ENCODE peak calls at places on chromosomes 7 and 10, in ten cellular contexts. One of them, this sample, is unnamed.

GRCh38 chr7:107660381-107661080 is at the start of gene SLC26A4:
- DNase-seq in neural progenitor cell: peak
- DNase-seq in MM.1S: no peak
- DNase-seq in neuronal stem cell: peak
- DNase-seq in hepatocyte: peak
- DNase-seq in fibroblast of lung: no peak
- DNase-seq in GM23248: peak
- DNase-seq in SK-N-SH: peak
- DNase-seq in astrocyte: no peak
- DNase-seq in GM23338: peak
- DNase-seq in this sample: no peak

GRCh38 chr7:121714559-121715303 is 158.2 kb upstream of the PTPRZ1 start:
- DNase-seq in fibroblast of lung: no peak
- DNase-seq in hepatocyte: peak
- DNase-seq in GM23248: no peak
- DNase-seq in SK-N-SH: no peak
- DNase-seq in GM23338: peak
- DNase-seq in astrocyte: no peak
- DNase-seq in neural progenitor cell: peak
- DNase-seq in neuronal stem cell: no peak
- DNase-seq in MM.1S: no peak
- DNase-seq in this sample: no peak

GRCh38 chr7:127937066-127937680 is 94.1 kb downstream of the LRRC4 start:
- DNase-seq in astrocyte: no peak
- DNase-seq in GM23248: no peak
- DNase-seq in fibroblast of lung: no peak
- DNase-seq in SK-N-SH: no peak
- DNase-seq in neuronal stem cell: no peak
- DNase-seq in neural progenitor cell: no peak
- DNase-seq in GM23338: peak
- DNase-seq in MM.1S: no peak
- DNase-seq in hepatocyte: no peak
- DNase-seq in this sample: no peak

GRCh38 chr7:138889982-138890381 is 91.2 kb downstream of the KIAA1549 start:
- DNase-seq in MM.1S: no peak
- DNase-seq in GM23248: no peak
- DNase-seq in astrocyte: no peak
- DNase-seq in neural progenitor cell: no peak
- DNase-seq in neuronal stem cell: no peak
- DNase-seq in hepatocyte: no peak
- DNase-seq in SK-N-SH: no peak
- DNase-seq in fibroblast of lung: no peak
- DNase-seq in GM23338: no peak
- DNase-seq in this sample: no peak

GRCh38 chr10:124012991-124013390 is 80.4 kb downstream of the CHST15 start:
- DNase-seq in GM23338: no peak
- DNase-seq in fibroblast of lung: no peak
- DNase-seq in astrocyte: no peak
- DNase-seq in SK-N-SH: no peak
- DNase-seq in neural progenitor cell: no peak
- DNase-seq in MM.1S: no peak
- DNase-seq in neuronal stem cell: no peak
- DNase-seq in GM23248: no peak
- DNase-seq in hepatocyte: no peak
- DNase-seq in this sample: no peak

GRCh38 chr7:107150375-107151073 is 18.3 kb upstream of the HBP1 start:
- DNase-seq in hepatocyte: peak
- DNase-seq in astrocyte: peak
- DNase-seq in neural progenitor cell: peak
- DNase-seq in fibroblast of lung: peak
- DNase-seq in SK-N-SH: peak
- DNase-seq in neuronal stem cell: peak
- DNase-seq in GM23248: peak
- DNase-seq in MM.1S: peak
- DNase-seq in GM23338: peak
- DNase-seq in this sample: peak

GRCh38 chr7:16492513-16493062 is 27.1 kb upstream of the SOSTDC1 start:
- DNase-seq in astrocyte: peak
- DNase-seq in neuronal stem cell: no peak
- DNase-seq in GM23248: no peak
- DNase-seq in MM.1S: no peak
- DNase-seq in SK-N-SH: no peak
- DNase-seq in fibroblast of lung: peak
- DNase-seq in neural progenitor cell: no peak
- DNase-seq in GM23338: no peak
- DNase-seq in hepatocyte: peak
- DNase-seq in this sample: no peak

GRCh38 chr10:84098667-84099066 is 40.6 kb upstream of the GHITM start:
- DNase-seq in GM23248: no peak
- DNase-seq in neuronal stem cell: no peak
- DNase-seq in neural progenitor cell: no peak
- DNase-seq in fibroblast of lung: no peak
- DNase-seq in SK-N-SH: no peak
- DNase-seq in GM23338: no peak
- DNase-seq in hepatocyte: no peak
- DNase-seq in MM.1S: no peak
- DNase-seq in astrocyte: no peak
- DNase-seq in this sample: no peak

GRCh38 chr10:33252794-33253203 is 81.7 kb downstream of the NRP1 start:
- DNase-seq in hepatocyte: no peak
- DNase-seq in GM23338: no peak
- DNase-seq in fibroblast of lung: peak
- DNase-seq in neuronal stem cell: no peak
- DNase-seq in SK-N-SH: no peak
- DNase-seq in neural progenitor cell: no peak
- DNase-seq in GM23248: peak
- DNase-seq in astrocyte: peak
- DNase-seq in MM.1S: no peak
- DNase-seq in this sample: no peak
- H3K4me2 ChIP-seq in hepatocyte: no peak
- H3K4me2 ChIP-seq in GM23338: no peak
- H3K4me2 ChIP-seq in fibroblast of lung: no peak
- H3K4me2 ChIP-seq in neuronal stem cell: no peak
- H3K4me2 ChIP-seq in SK-N-SH: peak
- H3K4me2 ChIP-seq in neural progenitor cell: no peak
- H3K4me2 ChIP-seq in GM23248: peak
- H3K4me2 ChIP-seq in astrocyte: peak
- H3K4me2 ChIP-seq in MM.1S: no peak
- H3K4me2 ChIP-seq in this sample: no peak

GRCh38 chr7:45107356-45107755 is 4.1 kb downstream of the TBRG4 start:
- DNase-seq in fibroblast of lung: no peak
- DNase-seq in MM.1S: no peak
- DNase-seq in GM23338: no peak
- DNase-seq in neural progenitor cell: no peak
- DNase-seq in GM23248: no peak
- DNase-seq in hepatocyte: no peak
- DNase-seq in astrocyte: no peak
- DNase-seq in SK-N-SH: no peak
- DNase-seq in neuronal stem cell: no peak
- DNase-seq in this sample: no peak

GRCh38 chr7:45103958-45104843 is 7.3 kb downstream of the TBRG4 start:
- DNase-seq in neuronal stem cell: no peak
- DNase-seq in astrocyte: no peak
- DNase-seq in hepatocyte: no peak
- DNase-seq in MM.1S: no peak
- DNase-seq in fibroblast of lung: no peak
- DNase-seq in GM23248: no peak
- DNase-seq in GM23338: no peak
- DNase-seq in neural progenitor cell: no peak
- DNase-seq in SK-N-SH: no peak
- DNase-seq in this sample: no peak

GRCh38 chr7:45106820-45107219 is 4.7 kb downstream of the TBRG4 start:
- DNase-seq in neural progenitor cell: no peak
- DNase-seq in GM23338: no peak
- DNase-seq in SK-N-SH: no peak
- DNase-seq in fibroblast of lung: no peak
- DNase-seq in neuronal stem cell: no peak
- DNase-seq in MM.1S: no peak
- DNase-seq in hepatocyte: no peak
- DNase-seq in GM23248: no peak
- DNase-seq in astrocyte: no peak
- DNase-seq in this sample: no peak

GRCh38 chr7:45104844-45105587 is 6.5 kb downstream of the TBRG4 start:
- DNase-seq in neural progenitor cell: no peak
- DNase-seq in GM23338: no peak
- DNase-seq in SK-N-SH: peak
- DNase-seq in MM.1S: no peak
- DNase-seq in astrocyte: no peak
- DNase-seq in fibroblast of lung: no peak
- DNase-seq in neuronal stem cell: no peak
- DNase-seq in GM23248: no peak
- DNase-seq in hepatocyte: no peak
- DNase-seq in this sample: no peak

DNA sequence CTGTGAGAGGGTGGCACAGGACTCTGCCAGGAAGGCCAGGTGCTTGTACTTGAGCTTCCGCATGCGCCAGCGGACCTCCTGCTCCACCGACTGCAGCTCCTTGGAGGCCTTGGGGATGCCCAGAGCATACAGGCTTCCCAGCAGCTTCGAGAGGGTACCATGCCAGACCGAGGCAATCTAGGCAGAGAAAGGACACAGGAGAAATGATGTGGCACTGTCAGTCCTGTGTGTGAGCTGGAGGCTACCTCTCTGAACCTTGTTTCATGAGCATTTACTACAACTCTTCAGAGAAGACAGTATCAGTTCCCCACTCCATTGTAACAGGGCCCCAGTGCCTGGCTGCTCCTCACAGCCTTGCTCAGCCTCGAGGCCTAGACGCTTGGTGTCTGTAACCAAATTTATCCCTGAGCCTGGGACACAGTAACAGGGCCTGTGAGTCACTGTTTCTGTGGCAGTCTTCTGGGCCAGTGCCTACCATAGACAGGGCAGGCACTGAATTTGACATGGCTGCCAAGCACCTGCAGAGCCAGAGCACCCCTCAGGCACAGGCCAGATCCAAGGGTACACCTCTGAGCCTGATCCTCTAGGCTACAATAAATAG is 5.8 kb downstream of the TBRG4 start:
- DNase-seq in MM.1S: no peak
- DNase-seq in GM23338: no peak
- DNase-seq in neural progenitor cell: no peak
- DNase-seq in hepatocyte: no peak
- DNase-seq in neuronal stem cell: no peak
- DNase-seq in SK-N-SH: no peak
- DNase-seq in astrocyte: no peak
- DNase-seq in fibroblast of lung: no peak
- DNase-seq in GM23248: no peak
- DNase-seq in this sample: no peak
- H2AFZ ChIP-seq in MM.1S: no peak
- H2AFZ ChIP-seq in GM23338: no peak
- H2AFZ ChIP-seq in neural progenitor cell: no peak
- H2AFZ ChIP-seq in hepatocyte: no peak
- H2AFZ ChIP-seq in neuronal stem cell: no peak
- H2AFZ ChIP-seq in SK-N-SH: no peak
- H2AFZ ChIP-seq in astrocyte: no peak
- H2AFZ ChIP-seq in fibroblast of lung: no peak
- H2AFZ ChIP-seq in GM23248: no peak
- H2AFZ ChIP-seq in this sample: no peak

GRCh38 chr7:118220583-118220982 is 3.9 kb upstream of the ANKRD7 start:
- DNase-seq in SK-N-SH: no peak
- DNase-seq in GM23248: no peak
- DNase-seq in astrocyte: no peak
- DNase-seq in MM.1S: no peak
- DNase-seq in neuronal stem cell: no peak
- DNase-seq in GM23338: no peak
- DNase-seq in fibroblast of lung: no peak
- DNase-seq in hepatocyte: no peak
- DNase-seq in neural progenitor cell: no peak
- DNase-seq in this sample: no peak

GRCh38 chr7:118214833-118215182 is 9.7 kb upstream of the ANKRD7 start:
- DNase-seq in hepatocyte: no peak
- DNase-seq in fibroblast of lung: no peak
- DNase-seq in GM23338: no peak
- DNase-seq in astrocyte: no peak
- DNase-seq in SK-N-SH: no peak
- DNase-seq in neural progenitor cell: no peak
- DNase-seq in GM23248: no peak
- DNase-seq in neuronal stem cell: no peak
- DNase-seq in MM.1S: no peak
- DNase-seq in this sample: no peak

GRCh38 chr7:118217068-118217715 is 7.3 kb upstream of the ANKRD7 start:
- DNase-seq in fibroblast of lung: no peak
- DNase-seq in MM.1S: no peak
- DNase-seq in GM23338: no peak
- DNase-seq in GM23248: no peak
- DNase-seq in neural progenitor cell: no peak
- DNase-seq in hepatocyte: no peak
- DNase-seq in SK-N-SH: no peak
- DNase-seq in neuronal stem cell: no peak
- DNase-seq in astrocyte: no peak
- DNase-seq in this sample: no peak

GRCh38 chr7:118219157-118219512 is 5.4 kb upstream of the ANKRD7 start:
- DNase-seq in neural progenitor cell: no peak
- DNase-seq in fibroblast of lung: no peak
- DNase-seq in SK-N-SH: no peak
- DNase-seq in neuronal stem cell: no peak
- DNase-seq in MM.1S: no peak
- DNase-seq in hepatocyte: no peak
- DNase-seq in astrocyte: no peak
- DNase-seq in GM23338: no peak
- DNase-seq in GM23248: no peak
- DNase-seq in this sample: no peak

GRCh38 chr7:118218413-118219156 is 5.9 kb upstream of the ANKRD7 start:
- DNase-seq in neural progenitor cell: no peak
- DNase-seq in GM23338: no peak
- DNase-seq in astrocyte: no peak
- DNase-seq in SK-N-SH: no peak
- DNase-seq in hepatocyte: no peak
- DNase-seq in MM.1S: no peak
- DNase-seq in neuronal stem cell: no peak
- DNase-seq in fibroblast of lung: peak
- DNase-seq in GM23248: no peak
- DNase-seq in this sample: no peak
- H3K27ac ChIP-seq in neural progenitor cell: no peak
- H3K27ac ChIP-seq in GM23338: no peak
- H3K27ac ChIP-seq in astrocyte: no peak
- H3K27ac ChIP-seq in SK-N-SH: no peak
- H3K27ac ChIP-seq in hepatocyte: no peak
- H3K27ac ChIP-seq in MM.1S: no peak
- H3K27ac ChIP-seq in neuronal stem cell: no peak
- H3K27ac ChIP-seq in fibroblast of lung: no peak
- H3K27ac ChIP-seq in GM23248: no peak
- H3K27ac ChIP-seq in this sample: no peak

GRCh38 chr7:133052826-133053225 is 29.1 kb downstream of the CHCHD3 start:
- DNase-seq in astrocyte: no peak
- DNase-seq in neural progenitor cell: no peak
- DNase-seq in SK-N-SH: no peak
- DNase-seq in fibroblast of lung: no peak
- DNase-seq in MM.1S: no peak
- DNase-seq in GM23248: no peak
- DNase-seq in hepatocyte: no peak
- DNase-seq in neuronal stem cell: no peak
- DNase-seq in GM23338: no peak
- DNase-seq in this sample: no peak

GRCh38 chr7:133053321-133053891 is 28.5 kb downstream of the CHCHD3 start:
- DNase-seq in GM23338: no peak
- DNase-seq in neural progenitor cell: no peak
- DNase-seq in astrocyte: peak
- DNase-seq in MM.1S: no peak
- DNase-seq in fibroblast of lung: peak
- DNase-seq in GM23248: peak
- DNase-seq in SK-N-SH: no peak
- DNase-seq in neuronal stem cell: no peak
- DNase-seq in hepatocyte: no peak
- DNase-seq in this sample: no peak

GRCh38 chr7:133051719-133052118 is 30.2 kb downstream of the CHCHD3 start:
- DNase-seq in neuronal stem cell: no peak
- DNase-seq in fibroblast of lung: no peak
- DNase-seq in GM23338: no peak
- DNase-seq in astrocyte: no peak
- DNase-seq in hepatocyte: no peak
- DNase-seq in SK-N-SH: no peak
- DNase-seq in GM23248: no peak
- DNase-seq in MM.1S: no peak
- DNase-seq in neural progenitor cell: no peak
- DNase-seq in this sample: no peak

GRCh38 chr7:133051066-133051465 is 30.8 kb downstream of the CHCHD3 start:
- DNase-seq in MM.1S: peak
- DNase-seq in neural progenitor cell: peak
- DNase-seq in fibroblast of lung: peak
- DNase-seq in GM23248: peak
- DNase-seq in GM23338: peak
- DNase-seq in hepatocyte: peak
- DNase-seq in neuronal stem cell: no peak
- DNase-seq in SK-N-SH: peak
- DNase-seq in astrocyte: peak
- DNase-seq in this sample: peak

GRCh38 chr7:133052357-133052756 is 29.5 kb downstream of the CHCHD3 start:
- DNase-seq in GM23248: peak
- DNase-seq in astrocyte: peak
- DNase-seq in neuronal stem cell: no peak
- DNase-seq in fibroblast of lung: no peak
- DNase-seq in SK-N-SH: no peak
- DNase-seq in GM23338: no peak
- DNase-seq in MM.1S: no peak
- DNase-seq in hepatocyte: no peak
- DNase-seq in neural progenitor cell: no peak
- DNase-seq in this sample: no peak
- H3K4me2 ChIP-seq in GM23248: peak
- H3K4me2 ChIP-seq in astrocyte: peak
- H3K4me2 ChIP-seq in neuronal stem cell: no peak
- H3K4me2 ChIP-seq in fibroblast of lung: peak
- H3K4me2 ChIP-seq in SK-N-SH: peak
- H3K4me2 ChIP-seq in GM23338: no peak
- H3K4me2 ChIP-seq in MM.1S: no peak
- H3K4me2 ChIP-seq in hepatocyte: no peak
- H3K4me2 ChIP-seq in neural progenitor cell: no peak
- H3K4me2 ChIP-seq in this sample: no peak